ENCODE peak calls at places on chromosomes 7 and 10, in nine cellular contexts. One of them, this sample, is unnamed.

GRCh38 chr10:95445837-95446347 is 115.3 kb downstream of the SORBS1 start:
- DNase-seq in NAMALWA: peak
- DNase-seq in fibroblast of gingiva: peak
- DNase-seq in effector memory CD8-positive, alpha-beta T cell: peak
- DNase-seq in HEK293T: peak
- DNase-seq in LNCaP clone FGC: peak
- DNase-seq in A172: peak
- DNase-seq in RPMI7951: peak
- DNase-seq in fibroblast of lung: peak
- DNase-seq in this sample: no peak

GRCh38 chr10:103256613-103257012 is 10.9 kb downstream of the RPEL1 start:
- DNase-seq in NAMALWA: no peak
- DNase-seq in fibroblast of gingiva: no peak
- DNase-seq in effector memory CD8-positive, alpha-beta T cell: no peak
- DNase-seq in HEK293T: no peak
- DNase-seq in LNCaP clone FGC: no peak
- DNase-seq in A172: no peak
- DNase-seq in RPMI7951: no peak
- DNase-seq in fibroblast of lung: no peak
- DNase-seq in this sample: no peak

GRCh38 chr7:34463830-34464229 is 194.2 kb upstream of the NPSR1 start:
- DNase-seq in NAMALWA: no peak
- DNase-seq in fibroblast of gingiva: no peak
- DNase-seq in effector memory CD8-positive, alpha-beta T cell: no peak
- DNase-seq in HEK293T: no peak
- DNase-seq in LNCaP clone FGC: no peak
- DNase-seq in A172: peak
- DNase-seq in RPMI7951: peak
- DNase-seq in fibroblast of lung: no peak
- DNase-seq in this sample: no peak

GRCh38 chr10:2120781-2121180 is 383.5 kb upstream of the ADARB2 start:
- DNase-seq in NAMALWA: no peak
- DNase-seq in fibroblast of gingiva: no peak
- DNase-seq in effector memory CD8-positive, alpha-beta T cell: no peak
- DNase-seq in HEK293T: no peak
- DNase-seq in LNCaP clone FGC: no peak
- DNase-seq in A172: no peak
- DNase-seq in RPMI7951: peak
- DNase-seq in fibroblast of lung: no peak
- DNase-seq in this sample: no peak

GRCh38 chr10:68208424-68209042 is 23.4 kb downstream of the ATOH7 start:
- DNase-seq in NAMALWA: peak
- DNase-seq in fibroblast of gingiva: peak
- DNase-seq in effector memory CD8-positive, alpha-beta T cell: no peak
- DNase-seq in HEK293T: peak
- DNase-seq in LNCaP clone FGC: peak
- DNase-seq in A172: peak
- DNase-seq in RPMI7951: peak
- DNase-seq in fibroblast of lung: peak
- DNase-seq in this sample: no peak

GRCh38 chr7:19377611-19378339 is 232.6 kb upstream of the FERD3L start:
- DNase-seq in NAMALWA: no peak
- DNase-seq in fibroblast of gingiva: peak
- DNase-seq in effector memory CD8-positive, alpha-beta T cell: no peak
- DNase-seq in HEK293T: peak
- DNase-seq in LNCaP clone FGC: no peak
- DNase-seq in A172: peak
- DNase-seq in RPMI7951: peak
- DNase-seq in fibroblast of lung: peak
- DNase-seq in this sample: no peak

GRCh38 chr7:22332481-22332880 is 24.5 kb downstream of the RAPGEF5 start:
- DNase-seq in NAMALWA: peak
- DNase-seq in fibroblast of gingiva: peak
- DNase-seq in effector memory CD8-positive, alpha-beta T cell: no peak
- DNase-seq in HEK293T: no peak
- DNase-seq in LNCaP clone FGC: no peak
- DNase-seq in A172: peak
- DNase-seq in RPMI7951: no peak
- DNase-seq in fibroblast of lung: no peak
- DNase-seq in this sample: no peak

GRCh38 chr10:126315471-126316177 is 72.7 kb downstream of the ADAM12 start:
- DNase-seq in NAMALWA: no peak
- DNase-seq in fibroblast of gingiva: peak
- DNase-seq in effector memory CD8-positive, alpha-beta T cell: no peak
- DNase-seq in HEK293T: no peak
- DNase-seq in LNCaP clone FGC: no peak
- DNase-seq in A172: peak
- DNase-seq in RPMI7951: peak
- DNase-seq in fibroblast of lung: peak
- DNase-seq in this sample: no peak

GRCh38 chr10:132104471-132105301 is 38.9 kb downstream of the JAKMIP3 start:
- DNase-seq in NAMALWA: no peak
- DNase-seq in fibroblast of gingiva: no peak
- DNase-seq in effector memory CD8-positive, alpha-beta T cell: no peak
- DNase-seq in HEK293T: no peak
- DNase-seq in LNCaP clone FGC: no peak
- DNase-seq in A172: no peak
- DNase-seq in RPMI7951: no peak
- DNase-seq in fibroblast of lung: no peak
- DNase-seq in this sample: no peak

GRCh38 chr7:4212376-4212775 is 469.7 kb upstream of the FOXK1 start:
- DNase-seq in NAMALWA: no peak
- DNase-seq in fibroblast of gingiva: no peak
- DNase-seq in effector memory CD8-positive, alpha-beta T cell: no peak
- DNase-seq in HEK293T: no peak
- DNase-seq in LNCaP clone FGC: no peak
- DNase-seq in A172: no peak
- DNase-seq in RPMI7951: no peak
- DNase-seq in fibroblast of lung: no peak
- DNase-seq in this sample: no peak

GRCh38 chr10:33270971-33271370 is 63.5 kb downstream of the NRP1 start:
- DNase-seq in NAMALWA: no peak
- DNase-seq in fibroblast of gingiva: no peak
- DNase-seq in effector memory CD8-positive, alpha-beta T cell: no peak
- DNase-seq in HEK293T: no peak
- DNase-seq in LNCaP clone FGC: no peak
- DNase-seq in A172: no peak
- DNase-seq in RPMI7951: no peak
- DNase-seq in fibroblast of lung: no peak
- DNase-seq in this sample: no peak

GRCh38 chr7:55427800-55428199 is 62.7 kb downstream of the LANCL2 start:
- DNase-seq in NAMALWA: no peak
- DNase-seq in fibroblast of gingiva: no peak
- DNase-seq in effector memory CD8-positive, alpha-beta T cell: no peak
- DNase-seq in HEK293T: no peak
- DNase-seq in LNCaP clone FGC: no peak
- DNase-seq in A172: no peak
- DNase-seq in RPMI7951: no peak
- DNase-seq in fibroblast of lung: no peak
- DNase-seq in this sample: no peak

GRCh38 chr10:48604408-48605263 is at the start of gene ARHGAP22:
- DNase-seq in NAMALWA: no peak
- DNase-seq in fibroblast of gingiva: peak
- DNase-seq in effector memory CD8-positive, alpha-beta T cell: no peak
- DNase-seq in HEK293T: peak
- DNase-seq in LNCaP clone FGC: no peak
- DNase-seq in A172: no peak
- DNase-seq in RPMI7951: peak
- DNase-seq in fibroblast of lung: peak
- DNase-seq in this sample: no peak

GRCh38 chr7:95066736-95067530 is 159.5 kb downstream of the PPP1R9A start:
- DNase-seq in NAMALWA: no peak
- DNase-seq in fibroblast of gingiva: no peak
- DNase-seq in effector memory CD8-positive, alpha-beta T cell: no peak
- DNase-seq in HEK293T: peak
- DNase-seq in LNCaP clone FGC: peak
- DNase-seq in A172: peak
- DNase-seq in RPMI7951: peak
- DNase-seq in fibroblast of lung: peak
- DNase-seq in this sample: no peak

GRCh38 chr7:157046681-157047080 is 36.2 kb upstream of the MNX1 start:
- DNase-seq in NAMALWA: no peak
- DNase-seq in fibroblast of gingiva: no peak
- DNase-seq in effector memory CD8-positive, alpha-beta T cell: no peak
- DNase-seq in HEK293T: peak
- DNase-seq in LNCaP clone FGC: no peak
- DNase-seq in A172: peak
- DNase-seq in RPMI7951: peak
- DNase-seq in fibroblast of lung: no peak
- DNase-seq in this sample: no peak

GRCh38 chr10:122526892-122527291 is 33.7 kb upstream of the DMBT1 start:
- DNase-seq in NAMALWA: no peak
- DNase-seq in fibroblast of gingiva: no peak
- DNase-seq in effector memory CD8-positive, alpha-beta T cell: no peak
- DNase-seq in HEK293T: no peak
- DNase-seq in LNCaP clone FGC: no peak
- DNase-seq in A172: no peak
- DNase-seq in RPMI7951: no peak
- DNase-seq in fibroblast of lung: no peak
- DNase-seq in this sample: no peak